ENCODE peak calls at places on chromosomes 1 and 21, in six cellular contexts. One of them, this sample, is unnamed.

GRCh38 chr21:33540711-33541104 is 1.2 kb downstream of the GART start:
- DNase-seq in cardiac muscle cell: no peak
- DNase-seq in cerebellar cortex: no peak
- DNase-seq in stimulated activated CD8-positive, alpha-beta memory T cell treated with anti-CD3 and anti-CD28 coated beads, Interleukin-7, amount 100 ng/mL, for 1 hour: no peak
- DNase-seq in T47D: no peak
- DNase-seq in AG10803: no peak
- DNase-seq in this sample: no peak

GRCh38 chr1:201551877-201552731 is 13.2 kb downstream of the NAV1 start:
- DNase-seq in cardiac muscle cell: peak; percentile 58
- DNase-seq in cerebellar cortex: no peak
- DNase-seq in stimulated activated CD8-positive, alpha-beta memory T cell treated with anti-CD3 and anti-CD28 coated beads, Interleukin-7, amount 100 ng/mL, for 1 hour: no peak
- DNase-seq in T47D: no peak
- DNase-seq in AG10803: peak; percentile 93
- DNase-seq in this sample: no peak

GRCh38 chr21:29073222-29074006 is at the start of gene CCT8:
- DNase-seq in cardiac muscle cell: peak; percentile 100
- DNase-seq in cerebellar cortex: peak; percentile 100
- DNase-seq in stimulated activated CD8-positive, alpha-beta memory T cell treated with anti-CD3 and anti-CD28 coated beads, Interleukin-7, amount 100 ng/mL, for 1 hour: peak; percentile 97
- DNase-seq in T47D: peak; percentile 100
- DNase-seq in AG10803: peak; percentile 100
- DNase-seq in this sample: peak; percentile 99

GRCh38 chr1:206002160-206002559 is 1.0 kb downstream of the RAB7B start:
- DNase-seq in cardiac muscle cell: no peak
- DNase-seq in cerebellar cortex: no peak
- DNase-seq in stimulated activated CD8-positive, alpha-beta memory T cell treated with anti-CD3 and anti-CD28 coated beads, Interleukin-7, amount 100 ng/mL, for 1 hour: no peak
- DNase-seq in T47D: no peak
- DNase-seq in AG10803: no peak
- DNase-seq in this sample: peak; percentile 46

GRCh38 chr1:169472759-169473158 is 13.0 kb downstream of the SLC19A2 start:
- DNase-seq in cardiac muscle cell: no peak
- DNase-seq in cerebellar cortex: no peak
- DNase-seq in stimulated activated CD8-positive, alpha-beta memory T cell treated with anti-CD3 and anti-CD28 coated beads, Interleukin-7, amount 100 ng/mL, for 1 hour: no peak
- DNase-seq in T47D: no peak
- DNase-seq in AG10803: no peak
- DNase-seq in this sample: no peak

GRCh38 chr1:171245458-171246064 is 2.7 kb upstream of the FMO1 start:
- DNase-seq in cardiac muscle cell: peak; percentile 59
- DNase-seq in cerebellar cortex: peak; percentile 50
- DNase-seq in stimulated activated CD8-positive, alpha-beta memory T cell treated with anti-CD3 and anti-CD28 coated beads, Interleukin-7, amount 100 ng/mL, for 1 hour: no peak
- DNase-seq in T47D: peak; percentile 80
- DNase-seq in AG10803: peak; percentile 47
- DNase-seq in this sample: peak; percentile 35

GRCh38 chr1:214551436-214552173 is at the start of gene PTPN14:
- DNase-seq in cardiac muscle cell: peak; percentile 98
- DNase-seq in cerebellar cortex: peak; percentile 78
- DNase-seq in stimulated activated CD8-positive, alpha-beta memory T cell treated with anti-CD3 and anti-CD28 coated beads, Interleukin-7, amount 100 ng/mL, for 1 hour: no peak
- DNase-seq in T47D: peak; percentile 98
- DNase-seq in AG10803: peak; percentile 97
- DNase-seq in this sample: peak; percentile 91

GRCh38 chr1:208209286-208209685 is 34.9 kb downstream of the PLXNA2 start:
- DNase-seq in cardiac muscle cell: no peak
- DNase-seq in cerebellar cortex: no peak
- DNase-seq in stimulated activated CD8-positive, alpha-beta memory T cell treated with anti-CD3 and anti-CD28 coated beads, Interleukin-7, amount 100 ng/mL, for 1 hour: no peak
- DNase-seq in T47D: peak; percentile 82
- DNase-seq in AG10803: no peak
- DNase-seq in this sample: peak; percentile 79

GRCh38 chr1:168223261-168223660 is 2.5 kb upstream of the SFT2D2 start:
- DNase-seq in cardiac muscle cell: no peak
- DNase-seq in cerebellar cortex: no peak
- DNase-seq in stimulated activated CD8-positive, alpha-beta memory T cell treated with anti-CD3 and anti-CD28 coated beads, Interleukin-7, amount 100 ng/mL, for 1 hour: no peak
- DNase-seq in T47D: no peak
- DNase-seq in AG10803: no peak
- DNase-seq in this sample: no peak

GRCh38 chr1:175725684-175726083 is 17.7 kb downstream of the TNR start:
- DNase-seq in cardiac muscle cell: peak; percentile 49
- DNase-seq in cerebellar cortex: no peak
- DNase-seq in stimulated activated CD8-positive, alpha-beta memory T cell treated with anti-CD3 and anti-CD28 coated beads, Interleukin-7, amount 100 ng/mL, for 1 hour: no peak
- DNase-seq in T47D: peak; percentile 79
- DNase-seq in AG10803: no peak
- DNase-seq in this sample: no peak

GRCh38 chr1:54459714-54460113 is 53.5 kb upstream of the SSBP3 start:
- DNase-seq in cardiac muscle cell: no peak
- DNase-seq in cerebellar cortex: no peak
- DNase-seq in stimulated activated CD8-positive, alpha-beta memory T cell treated with anti-CD3 and anti-CD28 coated beads, Interleukin-7, amount 100 ng/mL, for 1 hour: no peak
- DNase-seq in T47D: no peak
- DNase-seq in AG10803: no peak
- DNase-seq in this sample: no peak

GRCh38 chr1:24415910-24416665 is 486 bp downstream of the NIPAL3 start:
- DNase-seq in cardiac muscle cell: peak; percentile 25
- DNase-seq in cerebellar cortex: peak; percentile 67
- DNase-seq in stimulated activated CD8-positive, alpha-beta memory T cell treated with anti-CD3 and anti-CD28 coated beads, Interleukin-7, amount 100 ng/mL, for 1 hour: no peak
- DNase-seq in T47D: peak; percentile 16
- DNase-seq in AG10803: no peak
- DNase-seq in this sample: peak; percentile 34